ENCODE peak calls at places on chromosome 6, in ten cellular contexts. J, A, O, Z, Y, R, H, K, T and N are unnamed samples.

GRCh38 chr6:134962421-134962820 is 12.5 kb upstream of the ALDH8A1 start:
- DNase-seq in J (no peak), A (no peak), O (no peak), Z (no peak), Y (no peak), R (no peak), H (no peak), K (no peak), T (no peak), N (no peak)

GRCh38 chr6:155628315-155628714 is 172.7 kb upstream of the NOX3 start:
- DNase-seq in J (no peak), A (peak), O (no peak), Z (peak), Y (no peak), R (no peak), H (no peak), K (no peak), T (no peak), N (no peak)

GRCh38 chr6:30876039-30876730 is 8.1 kb upstream of the DDR1 start:
- DNase-seq in J (no peak), A (no peak), O (no peak), Z (no peak), Y (no peak), R (no peak), H (peak), K (no peak), T (no peak), N (peak)

GRCh38 chr6:150322452-150322851 is 46.4 kb upstream of the IYD start:
- DNase-seq in J (no peak), A (no peak), O (peak), Z (no peak), Y (no peak), R (no peak), H (no peak), K (no peak), T (no peak), N (no peak)

GRCh38 chr6:157459327-157459726 is 78.3 kb downstream of the ZDHHC14 start:
- DNase-seq in J (no peak), A (no peak), O (no peak), Z (no peak), Y (no peak), R (no peak), H (no peak), K (no peak), T (no peak), N (no peak)

GRCh38 chr6:19925533-19925932 is 88.4 kb downstream of the ID4 start:
- DNase-seq in J (no peak), A (peak), O (no peak), Z (no peak), Y (no peak), R (no peak), H (no peak), K (no peak), T (no peak), N (no peak)

GRCh38 chr6:153231048-153231635 is 100.1 kb upstream of the RGS17 start:
- DNase-seq in J (no peak), A (no peak), O (peak), Z (peak), Y (peak), R (no peak), H (no peak), K (no peak), T (peak), N (peak)

GRCh38 chr6:102641426-102641825 is 1247.9 kb downstream of the GRIK2 start:
- DNase-seq in J (no peak), A (no peak), O (no peak), Z (no peak), Y (no peak), R (no peak), H (no peak), K (no peak), T (no peak), N (no peak)

GRCh38 chr6:23420659-23421350 is 705.2 kb upstream of the NRSN1 start:
- DNase-seq in J (no peak), A (no peak), O (no peak), Z (no peak), Y (no peak), R (no peak), H (no peak), K (no peak), T (no peak), N (no peak)

GRCh38 chr6:47230579-47230978 is 79.1 kb downstream of the TNFRSF21 start:
- DNase-seq in J (no peak), A (no peak), O (no peak), Z (no peak), Y (no peak), R (no peak), H (no peak), K (no peak), T (no peak), N (no peak)

GRCh38 chr6:70375882-70376281 is 37.4 kb upstream of the FAM135A start:
- DNase-seq in J (no peak), A (no peak), O (no peak), Z (no peak), Y (no peak), R (no peak), H (no peak), K (no peak), T (no peak), N (peak)

GRCh38 chr6:20702366-20702765 is 168.1 kb downstream of the CDKAL1 start:
- DNase-seq in J (no peak), A (no peak), O (no peak), Z (no peak), Y (no peak), R (no peak), H (no peak), K (no peak), T (no peak), N (no peak)

GRCh38 chr6:14037402-14038277 is 79.9 kb upstream of the CD83 start:
- DNase-seq in J (peak), A (no peak), O (no peak), Z (no peak), Y (no peak), R (no peak), H (peak), K (no peak), T (no peak), N (peak)

GRCh38 chr6:158755636-158756035 is 63.5 kb downstream of the EZR start:
- DNase-seq in J (no peak), A (no peak), O (no peak), Z (no peak), Y (no peak), R (no peak), H (no peak), K (no peak), T (peak), N (no peak)

GRCh38 chr6:84536914-84537638 is 227.3 kb downstream of the TBX18 start:
- DNase-seq in J (no peak), A (no peak), O (no peak), Z (no peak), Y (no peak), R (no peak), H (no peak), K (no peak), T (no peak), N (peak)

GRCh38 chr6:96391776-96392175 is 129.8 kb upstream of the UFL1 start:
- DNase-seq in J (no peak), A (no peak), O (no peak), Z (no peak), Y (no peak), R (no peak), H (no peak), K (no peak), T (peak), N (no peak)

GRCh38 chr6:169651498-169651897 is 50.3 kb downstream of the WDR27 start:
- DNase-seq in J (no peak), A (no peak), O (no peak), Z (no peak), Y (no peak), R (no peak), H (no peak), K (no peak), T (no peak), N (no peak)

GRCh38 chr6:73394577-73395354 is at the start of gene DDX43:
- DNase-seq in J (no peak), A (peak), O (peak), Z (no peak), Y (peak), R (peak), H (peak), K (peak), T (no peak), N (peak)

GRCh38 chr6:72554203-72554564 is 67.7 kb upstream of the KCNQ5 start:
- DNase-seq in J (no peak), A (no peak), O (no peak), Z (no peak), Y (no peak), R (no peak), H (peak), K (no peak), T (no peak), N (peak)

GRCh38 chr6:88813045-88813444 is 150.4 kb downstream of the RNGTT start:
- DNase-seq in J (no peak), A (no peak), O (no peak), Z (no peak), Y (no peak), R (no peak), H (no peak), K (no peak), T (no peak), N (peak)

GRCh38 chr6:14743465-14744211 is 502.2 kb upstream of the JARID2 start:
- DNase-seq in J (peak), A (no peak), O (peak), Z (no peak), Y (no peak), R (no peak), H (peak), K (peak), T (peak), N (peak)

GRCh38 chr6:111566222-111566717 is 39.4 kb downstream of the TRAF3IP2 start:
- DNase-seq in J (no peak), A (no peak), O (no peak), Z (no peak), Y (no peak), R (no peak), H (no peak), K (no peak), T (no peak), N (no peak)

GRCh38 chr6:143267740-143268139 is 182.8 kb downstream of the ADAT2 start:
- DNase-seq in J (no peak), A (no peak), O (no peak), Z (no peak), Y (no peak), R (no peak), H (no peak), K (no peak), T (no peak), N (no peak)

GRCh38 chr6:54431466-54431865 is 123.2 kb downstream of the TINAG start:
- DNase-seq in J (peak), A (no peak), O (no peak), Z (no peak), Y (no peak), R (no peak), H (peak), K (no peak), T (no peak), N (peak)

GRCh38 chr6:76684881-76685280 is 612.4 kb upstream of the IMPG1 start:
- DNase-seq in J (no peak), A (no peak), O (no peak), Z (no peak), Y (no peak), R (no peak), H (no peak), K (no peak), T (no peak), N (peak)

GRCh38 chr6:165573671-165574070 is 89.4 kb downstream of the PDE10A start:
- DNase-seq in J (no peak), A (no peak), O (peak), Z (no peak), Y (no peak), R (no peak), H (no peak), K (no peak), T (peak), N (peak)

GRCh38 chr6:117531758-117532276 is 49.3 kb downstream of the DCBLD1 start:
- DNase-seq in J (no peak), A (no peak), O (no peak), Z (no peak), Y (no peak), R (no peak), H (no peak), K (no peak), T (no peak), N (no peak)

GRCh38 chr6:85368631-85369030 is 81.3 kb upstream of the NT5E start:
- DNase-seq in J (no peak), A (peak), O (no peak), Z (no peak), Y (no peak), R (no peak), H (no peak), K (no peak), T (no peak), N (no peak)

GRCh38 chr6:156024339-156024738 is 568.7 kb upstream of the NOX3 start:
- DNase-seq in J (no peak), A (no peak), O (no peak), Z (no peak), Y (no peak), R (no peak), H (no peak), K (no peak), T (no peak), N (no peak)

GRCh38 chr6:150962436-150962835 is 96.9 kb downstream of the MTHFD1L start:
- DNase-seq in J (no peak), A (no peak), O (no peak), Z (no peak), Y (no peak), R (no peak), H (no peak), K (no peak), T (no peak), N (no peak)

GRCh38 chr6:124882580-124883393 is 79.5 kb upstream of the RNF217 start:
- DNase-seq in J (no peak), A (no peak), O (no peak), Z (no peak), Y (no peak), R (no peak), H (peak), K (no peak), T (no peak), N (peak)

GRCh38 chr6:7106752-7107577 is 796 bp upstream of the RREB1 start:
- DNase-seq in J (no peak), A (peak), O (peak), Z (no peak), Y (no peak), R (no peak), H (no peak), K (peak), T (no peak), N (peak)

GRCh38 chr6:79438015-79438414 is 99.2 kb downstream of the LCA5 start:
- DNase-seq in J (no peak), A (no peak), O (no peak), Z (no peak), Y (no peak), R (no peak), H (no peak), K (no peak), T (no peak), N (peak)

GRCh38 chr6:80544500-80545055 is 438.1 kb downstream of the BCKDHB start:
- DNase-seq in J (no peak), A (no peak), O (no peak), Z (no peak), Y (no peak), R (no peak), H (no peak), K (no peak), T (no peak), N (no peak)

GRCh38 chr6:80543151-80543550 is 436.7 kb downstream of the BCKDHB start:
- DNase-seq in J (no peak), A (no peak), O (no peak), Z (no peak), Y (no peak), R (no peak), H (no peak), K (no peak), T (no peak), N (no peak)

GRCh38 chr6:80545323-80545722 is 438.9 kb downstream of the BCKDHB start:
- DNase-seq in J (no peak), A (no peak), O (no peak), Z (no peak), Y (no peak), R (no peak), H (no peak), K (no peak), T (no peak), N (no peak)

GRCh38 chr6:80541886-80542285 is 435.4 kb downstream of the BCKDHB start:
- DNase-seq in J (no peak), A (no peak), O (no peak), Z (no peak), Y (no peak), R (no peak), H (no peak), K (no peak), T (no peak), N (no peak)

DNA sequence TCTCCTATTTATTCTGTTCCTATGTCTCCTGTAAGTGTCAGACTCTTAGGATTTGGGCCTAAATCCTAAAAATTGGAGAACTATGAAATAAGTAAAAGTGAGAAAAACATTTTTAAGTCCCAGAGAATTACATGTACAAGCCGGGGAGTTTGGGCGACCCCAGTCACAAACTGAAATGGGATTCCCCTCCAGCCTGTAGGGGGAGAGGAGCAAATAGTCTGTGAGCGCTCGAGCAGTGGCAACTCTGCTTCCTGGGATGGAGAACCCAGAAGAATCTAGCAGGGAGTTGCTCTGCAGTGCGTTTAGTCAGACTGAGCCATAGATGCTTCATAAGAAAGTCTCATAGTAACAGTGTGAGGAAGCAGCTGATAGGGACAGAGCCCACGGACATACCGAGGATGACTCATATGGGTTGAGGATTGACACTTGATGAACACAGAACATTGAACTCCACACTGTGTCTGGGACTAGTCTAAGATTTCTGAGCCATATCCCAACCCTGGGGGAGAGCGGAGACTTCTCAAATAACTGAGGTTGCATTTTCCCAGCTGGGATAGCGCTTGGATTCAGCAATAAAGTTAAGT is 437.2 kb downstream of the BCKDHB start:
- DNase-seq in J (no peak), A (no peak), O (no peak), Z (no peak), Y (no peak), R (no peak), H (peak), K (no peak), T (no peak), N (peak)
- TF ChIP-seq CTCF in J (no peak), A (no peak), O (no peak), Z (no peak), Y (no peak), R (no peak), H (peak), K (no peak), T (no peak), N (peak)

DNA sequence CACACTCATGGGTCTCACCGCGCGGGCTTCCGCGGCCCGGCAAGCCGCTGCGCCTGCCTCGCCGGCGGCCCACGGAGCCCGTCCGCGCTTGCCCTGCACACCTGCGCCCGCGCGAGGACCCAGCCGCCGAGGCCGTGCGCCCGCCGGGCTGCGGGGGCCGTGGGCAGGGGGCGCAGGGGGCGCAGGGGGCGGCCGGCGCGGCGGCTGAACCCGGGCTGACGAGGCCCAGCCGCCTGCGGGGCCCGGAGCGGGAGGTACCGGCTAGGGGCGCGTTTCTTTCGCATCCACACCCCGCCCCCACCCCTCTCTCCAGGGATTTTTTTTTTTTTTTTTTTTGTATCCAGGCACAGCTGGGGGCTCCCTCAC is 43.8 kb upstream of the OSTM1 start:
- DNase-seq in J (no peak), A (no peak), O (no peak), Z (no peak), Y (no peak), R (no peak), H (no peak), K (no peak), T (no peak), N (no peak)
- H3K4me3 ChIP-seq in J (peak), A (peak), O (peak), Z (peak), Y (peak), R (peak), H (peak), K (peak), T (peak), N (no peak)

GRCh38 chr6:10413850-10414765 is 766 bp downstream of the TFAP2A start:
- DNase-seq in J (no peak), A (no peak), O (no peak), Z (no peak), Y (no peak), R (no peak), H (no peak), K (no peak), T (no peak), N (no peak)
- TF ChIP-seq CTCF in J (peak), A (no peak), O (no peak), Z (no peak), Y (no peak), R (no peak), H (peak), K (no peak), T (no peak), N (no peak)

GRCh38 chr6:167761794-167762258 is 64.9 kb upstream of the AFDN start:
- DNase-seq in J (no peak), A (no peak), O (no peak), Z (no peak), Y (no peak), R (no peak), H (no peak), K (no peak), T (no peak), N (no peak)

GRCh38 chr6:167764713-167765479 is 61.8 kb upstream of the AFDN start:
- DNase-seq in J (no peak), A (no peak), O (no peak), Z (no peak), Y (no peak), R (peak), H (no peak), K (no peak), T (no peak), N (no peak)

GRCh38 chr6:167764215-167764614 is 62.5 kb upstream of the AFDN start:
- DNase-seq in J (no peak), A (no peak), O (no peak), Z (no peak), Y (no peak), R (peak), H (no peak), K (no peak), T (no peak), N (no peak)

GRCh38 chr6:167762259-167762962 is 64.3 kb upstream of the AFDN start:
- DNase-seq in J (no peak), A (no peak), O (no peak), Z (no peak), Y (no peak), R (peak), H (no peak), K (no peak), T (no peak), N (no peak)

GRCh38 chr6:167763056-167763944 is 63.4 kb upstream of the AFDN start:
- DNase-seq in J (no peak), A (no peak), O (no peak), Z (no peak), Y (no peak), R (no peak), H (no peak), K (no peak), T (no peak), N (no peak)
- H3K4me3 ChIP-seq in J (no peak), A (no peak), O (no peak), Z (no peak), Y (no peak), R (no peak), H (no peak), K (no peak), T (no peak), N (no peak)

GRCh38 chr6:1812487-1812886 is 202.8 kb downstream of the FOXC1 start:
- DNase-seq in J (no peak), A (no peak), O (no peak), Z (no peak), Y (no peak), R (no peak), H (no peak), K (no peak), T (no peak), N (no peak)
- TF ChIP-seq CTCF in J (no peak), A (no peak), O (no peak), Z (no peak), Y (no peak), R (no peak), H (no peak), K (no peak), T (no peak), N (no peak)

DNA sequence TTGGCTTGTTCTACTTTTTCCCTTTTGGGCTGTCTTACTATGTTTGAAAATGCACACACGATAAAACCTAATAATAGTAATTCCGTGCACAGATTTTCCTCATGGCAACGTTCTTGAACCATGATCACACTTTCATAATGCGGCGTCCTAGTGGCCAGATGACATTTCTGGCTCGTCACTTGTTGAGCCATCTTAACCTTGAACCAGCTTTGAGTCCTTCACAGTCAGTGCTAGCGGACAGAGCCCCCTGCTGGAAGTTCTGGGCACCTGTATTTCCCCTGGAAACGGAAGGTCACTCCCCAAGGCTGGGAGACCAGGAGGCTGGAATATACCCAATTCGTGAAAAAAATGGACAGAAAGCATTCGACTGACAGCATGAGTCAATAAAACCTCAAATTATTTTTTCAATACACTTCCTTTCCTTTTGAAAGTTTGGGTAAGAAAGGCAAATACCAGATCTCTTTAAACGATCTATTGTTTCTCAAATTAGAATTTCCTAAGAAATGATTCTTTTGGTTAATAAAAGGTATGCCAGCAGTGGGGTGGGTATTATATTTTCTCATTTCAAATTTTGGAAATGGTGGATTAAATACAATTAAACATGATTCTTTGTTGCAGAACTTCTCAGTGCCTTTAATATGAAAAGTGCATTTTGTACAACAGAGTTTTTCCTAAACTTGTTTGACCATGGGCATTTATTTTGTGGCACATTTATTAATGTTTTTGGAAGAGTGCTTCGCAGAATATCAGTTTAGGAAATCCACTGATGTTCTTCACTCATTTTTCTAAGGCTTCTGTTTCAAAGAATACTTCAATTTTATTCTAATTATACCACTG is 542.3 kb downstream of the QKI start:
- DNase-seq in J (peak), A (peak), O (peak), Z (peak), Y (peak), R (peak), H (peak), K (peak), T (peak), N (peak)
- H3K4me3 ChIP-seq in J (no peak), A (no peak), O (peak), Z (no peak), Y (no peak), R (no peak), H (no peak), K (no peak), T (no peak), N (no peak)